ENCODE peak calls at places on chromosomes 12 and 14, in nine cellular contexts. S, F, Y, G, W, C, B, Q and R are unnamed samples. For H3K36me3, the result is how much of the 10 kb centered on the place peaks cover.

GRCh38 chr12:89328483-89329030 is 23.7 kb downstream of the DUSP6 start:
- DNase-seq in S (no peak), F (no peak), Y (no peak), G (peak), W (no peak), C (no peak), B (no peak), Q (no peak), R (no peak)

GRCh38 chr12:16613199-16613598 is 7.2 kb upstream of the LMO3 start:
- DNase-seq in S (no peak), F (no peak), Y (no peak), G (no peak), W (no peak), C (peak), B (no peak), Q (no peak), R (no peak)

GRCh38 chr12:102957339-102958050 is at the start of gene ASCL1:
- DNase-seq in S (no peak), F (no peak), Y (no peak), G (peak), W (no peak), C (peak), B (no peak), Q (no peak), R (no peak)

GRCh38 chr12:63907561-63907960 is 63.1 kb downstream of the SRGAP1 start:
- DNase-seq in S (no peak), F (no peak), Y (no peak), G (no peak), W (no peak), C (no peak), B (no peak), Q (no peak), R (no peak)

GRCh38 chr12:85155791-85156190 is 119.6 kb downstream of the LRRIQ1 start:
- DNase-seq in S (no peak), F (no peak), Y (no peak), G (peak), W (no peak), C (peak), B (no peak), Q (peak), R (no peak)

GRCh38 chr14:92677087-92677668 is 71.2 kb downstream of the LGMN start:
- DNase-seq in S (no peak), F (no peak), Y (no peak), G (no peak), W (peak), C (peak), B (no peak), Q (peak), R (no peak)

GRCh38 chr12:93624595-93625294 is 52.3 kb downstream of the SOCS2 start:
- DNase-seq in S (no peak), F (no peak), Y (peak), G (peak), W (no peak), C (peak), B (no peak), Q (no peak), R (no peak)

GRCh38 chr12:76588881-76589565 is 29.5 kb upstream of the OSBPL8 start:
- DNase-seq in S (no peak), F (no peak), Y (no peak), G (no peak), W (no peak), C (peak), B (no peak), Q (no peak), R (no peak)

GRCh38 chr12:15423629-15424028 is 101.3 kb downstream of the PTPRO start:
- DNase-seq in S (no peak), F (no peak), Y (no peak), G (peak), W (no peak), C (peak), B (no peak), Q (no peak), R (no peak)

GRCh38 chr12:29960113-29960512 is 176.4 kb upstream of the TMTC1 start:
- DNase-seq in S (no peak), F (no peak), Y (no peak), G (no peak), W (peak), C (peak), B (no peak), Q (no peak), R (no peak)

GRCh38 chr14:103016071-103016470 is 41.3 kb downstream of the CDC42BPB start:
- DNase-seq in S (no peak), F (no peak), Y (no peak), G (no peak), W (no peak), C (no peak), B (no peak), Q (no peak), R (no peak)

GRCh38 chr14:98062083-98062482 is 1209.9 kb downstream of the BCL11B start:
- DNase-seq in S (no peak), F (no peak), Y (no peak), G (no peak), W (no peak), C (no peak), B (no peak), Q (no peak), R (no peak)

GRCh38 chr12:68568878-68569569 is 41.7 kb upstream of the RAP1B start:
- DNase-seq in S (no peak), F (no peak), Y (no peak), G (no peak), W (no peak), C (no peak), B (peak), Q (no peak), R (no peak)

GRCh38 chr14:102727336-102728095 is 49.7 kb upstream of the TRAF3 start:
- DNase-seq in S (no peak), F (no peak), Y (no peak), G (peak), W (no peak), C (peak), B (no peak), Q (no peak), R (no peak)

GRCh38 chr12:78864483-78865296 is at the start of gene SYT1:
- DNase-seq in S (no peak), F (no peak), Y (no peak), G (peak), W (no peak), C (peak), B (peak), Q (no peak), R (peak)

GRCh38 chr14:101980700-101981099 is 16.3 kb downstream of the DYNC1H1 start:
- DNase-seq in S (no peak), F (peak), Y (peak), G (no peak), W (peak), C (peak), B (peak), Q (peak), R (no peak)

GRCh38 chr12:75954076-75954475 is 77.5 kb downstream of the PHLDA1 start:
- DNase-seq in S (no peak), F (no peak), Y (no peak), G (peak), W (no peak), C (peak), B (no peak), Q (no peak), R (no peak)

GRCh38 chr14:23285530-23286019 is 357 bp downstream of the HOMEZ start:
- DNase-seq in S (no peak), F (no peak), Y (no peak), G (no peak), W (no peak), C (no peak), B (peak), Q (no peak), R (no peak)

GRCh38 chr12:103913100-103913499 is 17.1 kb upstream of the HSP90B1 start:
- DNase-seq in S (no peak), F (no peak), Y (no peak), G (peak), W (no peak), C (no peak), B (no peak), Q (no peak), R (no peak)

GRCh38 chr14:71166434-71166833 is 259.2 kb downstream of the PCNX1 start:
- DNase-seq in S (no peak), F (no peak), Y (no peak), G (no peak), W (no peak), C (peak), B (peak), Q (peak), R (no peak)

GRCh38 chr14:89927466-89927865 is 27.1 kb downstream of the EFCAB11 start:
- DNase-seq in S (no peak), F (no peak), Y (no peak), G (no peak), W (no peak), C (no peak), B (no peak), Q (no peak), R (no peak)

GRCh38 chr14:101673873-101674272 is 87.6 kb upstream of the PPP2R5C start:
- DNase-seq in S (no peak), F (no peak), Y (no peak), G (no peak), W (no peak), C (no peak), B (no peak), Q (no peak), R (no peak)

GRCh38 chr14:104746951-104747481 is 5.9 kb upstream of the SIVA1 start:
- DNase-seq in S (no peak), F (no peak), Y (no peak), G (no peak), W (peak), C (no peak), B (peak), Q (no peak), R (no peak)

GRCh38 chr12:12606793-12607589 is 4.7 kb upstream of the CREBL2 start:
- DNase-seq in S (no peak), F (no peak), Y (no peak), G (peak), W (no peak), C (peak), B (no peak), Q (no peak), R (no peak)

GRCh38 chr14:105067140-105067968 is 2.1 kb upstream of the GPR132 start:
- DNase-seq in S (peak), F (no peak), Y (no peak), G (no peak), W (peak), C (no peak), B (no peak), Q (no peak), R (no peak)

GRCh38 chr12:96383991-96384390 is 16.2 kb downstream of the CDK17 start:
- DNase-seq in S (no peak), F (no peak), Y (no peak), G (no peak), W (no peak), C (peak), B (no peak), Q (no peak), R (no peak)

GRCh38 chr14:56004807-56005579 is 113.2 kb upstream of the PELI2 start:
- DNase-seq in S (no peak), F (peak), Y (no peak), G (peak), W (peak), C (peak), B (peak), Q (peak), R (peak)

GRCh38 chr14:89720076-89720687 is 234.3 kb downstream of the EFCAB11 start:
- DNase-seq in S (no peak), F (no peak), Y (no peak), G (no peak), W (no peak), C (no peak), B (no peak), Q (no peak), R (no peak)

GRCh38 chr12:103840881-103841689 is at the start of gene NT5DC3:
- DNase-seq in S (peak), F (peak), Y (no peak), G (peak), W (peak), C (peak), B (peak), Q (peak), R (peak)

GRCh38 chr14:72433511-72433910 is 460.4 kb downstream of the DPF3 start:
- DNase-seq in S (no peak), F (no peak), Y (no peak), G (no peak), W (no peak), C (peak), B (no peak), Q (no peak), R (no peak)

GRCh38 chr12:132406498-132407461 is 77.4 kb upstream of the GALNT9 start:
- DNase-seq in S (no peak), F (no peak), Y (no peak), G (no peak), W (no peak), C (no peak), B (no peak), Q (no peak), R (no peak)

GRCh38 chr14:76201162-76201561 is 49.4 kb downstream of the GPATCH2L start:
- DNase-seq in S (no peak), F (no peak), Y (peak), G (no peak), W (no peak), C (peak), B (no peak), Q (no peak), R (no peak)

DNA sequence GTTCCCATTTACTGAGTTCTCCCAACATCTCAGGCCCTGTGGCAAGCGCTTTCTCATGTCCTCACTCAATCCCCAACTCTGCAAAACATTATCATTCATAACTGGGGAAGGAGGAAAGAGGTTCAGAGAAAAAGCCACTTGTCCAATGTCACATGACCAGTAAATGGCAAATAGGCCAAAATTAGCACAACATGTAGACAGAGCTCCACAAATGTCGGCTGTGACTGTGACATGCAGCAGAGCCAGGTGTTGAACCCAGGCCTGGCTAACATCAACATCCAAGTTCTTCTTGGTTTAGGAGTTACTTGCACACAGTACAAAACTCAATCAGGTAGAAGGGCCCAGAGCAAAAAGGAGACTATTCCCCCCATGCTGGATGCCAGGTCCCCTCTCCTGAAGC is 10.8 kb downstream of the KCTD10 start:
- DNase-seq in S (no peak), F (no peak), Y (no peak), G (no peak), W (no peak), C (no peak), B (no peak), Q (no peak), R (no peak)
- H3K36me3 ChIP-seq in S (under half), F (under half), Y (under half), G (under half), W (under half), C (under half), B (under half), Q (half or more), R (under half)

GRCh38 chr14:88597038-88597437 is 34.2 kb downstream of the ZC3H14 start:
- DNase-seq in S (no peak), F (no peak), Y (no peak), G (no peak), W (no peak), C (no peak), B (no peak), Q (no peak), R (no peak)
- H3K36me3 ChIP-seq in S (under half), F (under half), Y (under half), G (under half), W (under half), C (half or more), B (under half), Q (half or more), R (under half)

DNA sequence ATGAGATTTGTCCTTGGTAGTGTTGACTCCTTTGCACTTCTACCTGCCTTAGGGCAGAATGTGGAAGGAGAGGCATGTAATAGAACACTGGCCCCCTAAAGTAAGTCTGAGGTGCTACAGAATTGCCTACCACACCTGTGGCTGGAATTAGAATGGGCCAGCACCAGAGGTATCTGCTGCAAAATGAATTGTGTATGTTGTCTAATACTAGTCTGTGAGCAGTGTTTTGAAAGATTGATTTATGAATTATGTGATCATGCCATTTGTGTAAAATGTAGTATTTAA is 5.7 kb upstream of the STYX start:
- DNase-seq in S (no peak), F (no peak), Y (no peak), G (peak), W (no peak), C (no peak), B (no peak), Q (no peak), R (no peak)
- H3K36me3 ChIP-seq in S (under half), F (under half), Y (under half), G (under half), W (under half), C (half or more), B (under half), Q (half or more), R (under half)

GRCh38 chr12:57185403-57185802 is 31.2 kb upstream of the NXPH4 start:
- DNase-seq in S (no peak), F (no peak), Y (no peak), G (no peak), W (no peak), C (no peak), B (no peak), Q (no peak), R (no peak)
- H3K36me3 ChIP-seq in S (under half), F (under half), Y (under half), G (under half), W (under half), C (under half), B (under half), Q (under half), R (under half)

DNA sequence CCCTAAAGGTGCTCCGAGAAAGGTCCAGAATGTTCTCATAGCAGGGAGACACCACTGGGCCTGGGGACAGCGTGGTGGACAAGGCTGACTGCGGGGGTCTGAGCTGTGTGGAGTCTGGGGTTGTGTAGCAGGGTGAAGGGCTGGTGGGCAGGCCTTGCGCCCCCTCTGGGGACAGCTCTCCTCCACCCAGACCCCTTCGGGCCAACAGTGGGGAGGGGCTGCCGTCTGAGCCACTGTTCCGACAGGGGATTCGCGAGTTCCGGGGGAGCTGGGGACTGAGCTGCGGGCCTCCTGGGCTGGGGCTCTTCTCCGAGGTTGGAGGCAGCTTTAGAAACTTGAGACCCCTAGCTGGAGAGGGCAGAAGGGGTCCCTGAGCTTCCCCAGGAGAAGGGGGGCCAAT is 32.1 kb downstream of the NCKAP5L start:
- DNase-seq in S (no peak), F (no peak), Y (no peak), G (no peak), W (no peak), C (no peak), B (no peak), Q (no peak), R (no peak)
- H3K36me3 ChIP-seq in S (under half), F (under half), Y (under half), G (under half), W (under half), C (under half), B (under half), Q (under half), R (under half)

GRCh38 chr12:45388545-45388944 is 172.7 kb downstream of the ANO6 start:
- DNase-seq in S (no peak), F (peak), Y (no peak), G (peak), W (no peak), C (peak), B (peak), Q (peak), R (peak)
- H3K36me3 ChIP-seq in S (under half), F (under half), Y (under half), G (under half), W (under half), C (under half), B (under half), Q (under half), R (under half)

DNA sequence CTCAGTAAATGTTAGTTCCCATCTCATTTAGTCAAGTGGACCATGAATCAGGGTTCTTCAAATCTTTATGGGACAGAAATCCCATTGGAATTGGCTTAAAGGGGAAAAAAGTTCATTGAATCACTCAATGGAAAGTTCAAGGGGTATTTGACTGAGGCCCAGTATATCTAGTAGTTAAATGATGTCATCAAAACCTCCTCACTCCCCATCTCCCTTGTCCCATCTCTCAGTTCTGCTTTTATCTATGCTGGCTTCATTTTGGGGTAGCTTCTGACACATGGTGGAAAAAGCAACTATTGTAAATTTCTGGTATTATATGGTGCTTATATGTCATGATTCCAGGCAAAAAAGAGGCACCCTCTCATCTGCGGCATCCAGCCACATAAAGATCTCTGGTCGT is 51.9 kb downstream of the DAAM1 start:
- DNase-seq in S (no peak), F (no peak), Y (no peak), G (no peak), W (no peak), C (no peak), B (no peak), Q (peak), R (no peak)
- H3K36me3 ChIP-seq in S (under half), F (under half), Y (under half), G (under half), W (under half), C (under half), B (under half), Q (under half), R (under half)

DNA sequence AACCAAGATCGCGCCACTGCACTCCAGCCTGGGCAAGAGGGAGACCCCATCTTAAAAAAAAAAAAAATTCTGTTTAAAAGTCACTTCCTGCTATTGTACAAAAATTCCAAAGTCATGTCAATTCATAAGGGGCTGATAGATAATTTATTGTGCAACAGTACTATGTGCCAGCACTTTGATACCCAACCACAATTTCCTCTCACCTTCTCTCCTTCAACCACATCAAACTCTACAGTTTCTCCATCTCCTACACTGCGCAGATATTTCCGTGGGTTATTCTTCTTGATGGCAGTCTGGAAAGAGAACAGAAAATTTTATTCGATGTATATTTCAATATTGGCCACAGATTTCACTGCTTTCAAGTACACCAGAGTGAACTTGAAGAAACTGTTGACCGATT is 7.6 kb downstream of the YBX3 start:
- DNase-seq in S (no peak), F (no peak), Y (no peak), G (no peak), W (no peak), C (no peak), B (no peak), Q (no peak), R (no peak)
- H3K36me3 ChIP-seq in S (under half), F (under half), Y (under half), G (under half), W (under half), C (under half), B (under half), Q (half or more), R (under half)

GRCh38 chr12:105107497-105108371 is at the start of gene WASHC4:
- DNase-seq in S (peak), F (peak), Y (no peak), G (peak), W (peak), C (peak), B (peak), Q (peak), R (peak)

GRCh38 chr12:105107176-105107496 is 395 bp upstream of the WASHC4 start:
- DNase-seq in S (no peak), F (no peak), Y (no peak), G (no peak), W (no peak), C (no peak), B (no peak), Q (no peak), R (no peak)

GRCh38 chr12:105102673-105103072 is 4.9 kb upstream of the WASHC4 start:
- DNase-seq in S (no peak), F (no peak), Y (no peak), G (no peak), W (no peak), C (no peak), B (no peak), Q (no peak), R (no peak)

GRCh38 chr12:105106621-105107020 is 910 bp upstream of the WASHC4 start:
- DNase-seq in S (no peak), F (no peak), Y (no peak), G (no peak), W (no peak), C (no peak), B (no peak), Q (no peak), R (no peak)

GRCh38 chr12:105104762-105105161 is 2.8 kb upstream of the WASHC4 start:
- DNase-seq in S (no peak), F (no peak), Y (no peak), G (no peak), W (no peak), C (no peak), B (no peak), Q (no peak), R (no peak)
- H3K36me3 ChIP-seq in S (under half), F (under half), Y (under half), G (under half), W (under half), C (under half), B (under half), Q (under half), R (under half)